ENCODE peak calls at places on chromosome X, in seven cellular contexts. S is fibroblast of pulmonary artery, E is AG04450, C is endothelial cell of umbilical vein, O is A172, L is lower lobe of right lung, G is NCI-H2107. T is an unnamed sample.

GRCh38 chrX:9988762-9989161 is 21.6 kb downstream of the CLDN34 start:
- DNase-seq in E (no peak), O (no peak), L (no peak), S (peak), C (peak), G (no peak), T (no peak)

GRCh38 chrX:43756076-43756475 is 100.0 kb downstream of the MAOA start:
- DNase-seq in O (no peak), C (no peak), S (no peak), G (no peak), E (no peak), L (no peak), T (no peak)

GRCh38 chrX:23919706-23920320 is 12.0 kb downstream of the CXorf58 start:
- DNase-seq in G (no peak), L (no peak), O (no peak), S (peak), E (no peak), C (peak), T (no peak)

GRCh38 chrX:96447161-96447560 is 237.5 kb upstream of the DIAPH2 start:
- DNase-seq in C (no peak), L (no peak), S (no peak), E (no peak), G (no peak), O (no peak), T (no peak)

GRCh38 chrX:68429216-68429615 is 4.1 kb downstream of the OPHN1 start:
- DNase-seq in L (no peak), S (no peak), G (no peak), E (no peak), C (no peak), O (peak), T (no peak)

GRCh38 chrX:45351478-45351877 is 150.8 kb upstream of the DIPK2B start:
- DNase-seq in S (peak), L (no peak), E (peak), C (no peak), G (no peak), O (peak), T (peak)

GRCh38 chrX:20954014-20954413 is 420.2 kb upstream of the CNKSR2 start:
- DNase-seq in C (no peak), L (no peak), E (no peak), O (no peak), G (no peak), S (no peak), T (no peak)

GRCh38 chrX:70455366-70456202 is 10.9 kb downstream of the DLG3 start:
- DNase-seq in E (no peak), O (no peak), C (no peak), S (no peak), G (peak), L (no peak), T (no peak)

GRCh38 chrX:54288277-54288676 is 69.6 kb downstream of the WNK3 start:
- DNase-seq in C (peak), S (peak), L (no peak), E (no peak), O (no peak), G (no peak), T (no peak)

GRCh38 chrX:151713859-151714258 is 2.0 kb upstream of the FATE1 start:
- DNase-seq in S (peak), L (no peak), C (no peak), G (no peak), O (peak), E (no peak), T (no peak)

GRCh38 chrX:70190225-70190624 is 12.9 kb downstream of the DGAT2L6 start:
- DNase-seq in C (no peak), S (no peak), E (no peak), O (no peak), L (no peak), G (no peak), T (no peak)

GRCh38 chrX:11470231-11470630 is 177.0 kb downstream of the AMELX start:
- DNase-seq in G (no peak), E (no peak), L (no peak), C (peak), S (peak), O (peak), T (peak)

GRCh38 chrX:107454302-107454701 is 4.8 kb downstream of the FRMPD3 start:
- DNase-seq in C (no peak), E (no peak), G (no peak), O (peak), L (no peak), S (no peak), T (no peak)

GRCh38 chrX:129747533-129747932 is 8.8 kb downstream of the XPNPEP2 start:
- DNase-seq in G (no peak), L (no peak), O (no peak), C (no peak), E (no peak), S (no peak), T (no peak)

GRCh38 chrX:48507246-48507645 is 1.5 kb upstream of the PORCN start:
- DNase-seq in S (no peak), O (no peak), C (no peak), L (no peak), G (no peak), E (no peak), T (no peak)

GRCh38 chrX:69097451-69098236 is 67.6 kb downstream of the PJA1 start:
- DNase-seq in C (no peak), O (no peak), G (no peak), S (no peak), E (no peak), L (no peak), T (no peak)

GRCh38 chrX:154840856-154841255 is 6.4 kb upstream of the SMIM9 start:
- DNase-seq in S (peak), C (peak), G (no peak), L (no peak), E (peak), O (peak), T (peak)

GRCh38 chrX:9341305-9342201 is 123.3 kb upstream of the TBL1X start:
- DNase-seq in E (no peak), O (peak), S (peak), G (no peak), C (peak), L (peak), T (no peak)

GRCh38 chrX:105314468-105314867 is 94.0 kb upstream of the TEX13A start:
- DNase-seq in C (peak), L (no peak), O (no peak), G (no peak), S (peak), E (no peak), T (no peak)

GRCh38 chrX:115898382-115899001 is 272.1 kb upstream of the AGTR2 start:
- DNase-seq in C (no peak), L (no peak), O (no peak), G (peak), S (no peak), E (no peak), T (no peak)

GRCh38 chrX:72569786-72570185 is 2.9 kb downstream of the HDAC8 start:
- DNase-seq in S (peak), G (no peak), L (no peak), C (peak), E (no peak), O (peak), T (peak)

GRCh38 chrX:154022716-154023115 is 3.0 kb upstream of the IRAK1 start:
- DNase-seq in E (no peak), S (no peak), L (no peak), C (no peak), O (no peak), G (no peak), T (no peak)

GRCh38 chrX:69179380-69179911 is 14.2 kb upstream of the PJA1 start:
- DNase-seq in L (no peak), S (peak), E (peak), O (no peak), C (no peak), G (peak), T (no peak)

GRCh38 chrX:24485976-24486680 is 21.0 kb downstream of the PDK3 start:
- DNase-seq in L (no peak), S (no peak), O (no peak), C (no peak), G (no peak), E (no peak), T (no peak)

GRCh38 chrX:25020391-25021131 is 4.8 kb upstream of the ARX start:
- DNase-seq in G (no peak), C (no peak), S (no peak), E (no peak), L (no peak), O (peak), T (no peak)

GRCh38 chrX:21373637-21374162 is 518 bp upstream of the CNKSR2 start:
- DNase-seq in O (no peak), L (no peak), G (no peak), C (no peak), E (no peak), S (no peak), T (no peak)

GRCh38 chrX:22748093-22748999 is 251.4 kb upstream of the DDX53 start:
- DNase-seq in O (peak), S (peak), L (no peak), E (no peak), C (peak), G (peak), T (peak)

GRCh38 chrX:139738581-139738980 is 30.6 kb upstream of the MCF2 start:
- DNase-seq in O (peak), C (peak), G (peak), E (no peak), S (peak), L (no peak), T (no peak)

GRCh38 chrX:54357414-54358377 is at the start of gene WNK3:
- DNase-seq in L (peak), O (peak), G (peak), S (peak), C (peak), E (peak), T (no peak)

GRCh38 chrX:17237146-17237545 is 137.9 kb upstream of the NHS start:
- DNase-seq in G (no peak), O (no peak), E (no peak), L (no peak), C (no peak), S (no peak), T (no peak)

GRCh38 chrX:71996826-71997225 is 86.2 kb downstream of the NHSL2 start:
- DNase-seq in S (peak), G (no peak), C (no peak), E (no peak), L (no peak), O (no peak), T (peak)

GRCh38 chrX:150405576-150405975 is 42.5 kb downstream of the MAMLD1 start:
- DNase-seq in E (no peak), C (no peak), O (no peak), G (no peak), S (no peak), L (no peak), T (no peak)